ENCODE peak calls at places on chromosomes 12 and 14, in nine cellular contexts. O, M, Q, H, Z, J, P, X and B are unnamed samples.

GRCh38 chr14:73824116-73824515 is 27.5 kb upstream of the PTGR2 start:
- DNase-seq in O (no peak), M (no peak), Q (no peak), H (no peak), Z (no peak), J (no peak), P (no peak), X (no peak), B (no peak)

GRCh38 chr12:20561886-20562285 is 133.2 kb upstream of the SLCO1C1 start:
- DNase-seq in O (peak; percentile 25), M (no peak), Q (no peak), H (no peak), Z (no peak), J (no peak), P (no peak), X (no peak), B (peak; percentile 62)

GRCh38 chr14:22088614-22089359 is 415.2 kb upstream of the OR4E1 start:
- DNase-seq in O (peak; percentile 27), M (no peak), Q (no peak), H (no peak), Z (no peak), J (no peak), P (peak; percentile 4), X (no peak), B (no peak)

GRCh38 chr12:115194448-115194847 is 510.5 kb upstream of the TBX3 start:
- DNase-seq in O (no peak), M (no peak), Q (no peak), H (no peak), Z (no peak), J (no peak), P (no peak), X (peak; percentile 53), B (no peak)

GRCh38 chr12:95083471-95083870 is 10.1 kb upstream of the NR2C1 start:
- DNase-seq in O (peak; percentile 26), M (no peak), Q (no peak), H (no peak), Z (no peak), J (no peak), P (peak; percentile 55), X (no peak), B (peak; percentile 31)

GRCh38 chr14:57066887-57067513 is 201.7 kb downstream of the EXOC5 start:
- DNase-seq in O (peak; percentile 2), M (peak; percentile 82), Q (peak; percentile 57), H (peak; percentile 35), Z (peak; percentile 57), J (peak; percentile 12), P (peak; percentile 0), X (peak; percentile 91), B (peak; percentile 17)

GRCh38 chr12:100229036-100229635 is 28.5 kb downstream of the ACTR6 start:
- DNase-seq in O (peak; percentile 13), M (no peak), Q (no peak), H (peak; percentile 40), Z (no peak), J (peak; percentile 15), P (peak; percentile 5), X (peak; percentile 51), B (no peak)

GRCh38 chr12:122845865-122846621 is 10.8 kb downstream of the HIP1R start:
- DNase-seq in O (no peak), M (no peak), Q (no peak), H (no peak), Z (no peak), J (no peak), P (no peak), X (peak; percentile 44), B (no peak)

GRCh38 chr14:78758333-78758732 is 588.2 kb downstream of the NRXN3 start:
- DNase-seq in O (peak; percentile 17), M (peak; percentile 59), Q (peak; percentile 25), H (peak; percentile 11), Z (peak; percentile 38), J (peak; percentile 4), P (peak; percentile 34), X (peak; percentile 72), B (peak; percentile 36)

GRCh38 chr14:98593361-98593761 is 678.6 kb downstream of the BCL11B start:
- DNase-seq in O (no peak), M (peak; percentile 81), Q (no peak), H (no peak), Z (peak; percentile 75), J (no peak), P (no peak), X (no peak), B (no peak)

GRCh38 chr14:68874746-68875155 is 81.9 kb upstream of the ZFP36L1 start:
- DNase-seq in O (no peak), M (no peak), Q (no peak), H (no peak), Z (no peak), J (peak; percentile 57), P (no peak), X (no peak), B (no peak)

GRCh38 chr12:12048266-12048665 is 22.5 kb upstream of the BCL2L14 start:
- DNase-seq in O (no peak), M (no peak), Q (no peak), H (no peak), Z (no peak), J (no peak), P (no peak), X (peak; percentile 41), B (no peak)

GRCh38 chr12:67482751-67483661 is 165.5 kb upstream of the DYRK2 start:
- DNase-seq in O (peak; percentile 56), M (no peak), Q (no peak), H (no peak), Z (no peak), J (no peak), P (peak; percentile 71), X (no peak), B (peak; percentile 43)

GRCh38 chr12:69097619-69098368 is 141.6 kb upstream of the CPSF6 start:
- DNase-seq in O (no peak), M (no peak), Q (no peak), H (no peak), Z (no peak), J (no peak), P (peak; percentile 86), X (no peak), B (peak; percentile 70)

GRCh38 chr14:66233571-66233970 is 252.6 kb upstream of the CCDC196 start:
- DNase-seq in O (no peak), M (no peak), Q (no peak), H (no peak), Z (no peak), J (no peak), P (no peak), X (no peak), B (no peak)

DNA sequence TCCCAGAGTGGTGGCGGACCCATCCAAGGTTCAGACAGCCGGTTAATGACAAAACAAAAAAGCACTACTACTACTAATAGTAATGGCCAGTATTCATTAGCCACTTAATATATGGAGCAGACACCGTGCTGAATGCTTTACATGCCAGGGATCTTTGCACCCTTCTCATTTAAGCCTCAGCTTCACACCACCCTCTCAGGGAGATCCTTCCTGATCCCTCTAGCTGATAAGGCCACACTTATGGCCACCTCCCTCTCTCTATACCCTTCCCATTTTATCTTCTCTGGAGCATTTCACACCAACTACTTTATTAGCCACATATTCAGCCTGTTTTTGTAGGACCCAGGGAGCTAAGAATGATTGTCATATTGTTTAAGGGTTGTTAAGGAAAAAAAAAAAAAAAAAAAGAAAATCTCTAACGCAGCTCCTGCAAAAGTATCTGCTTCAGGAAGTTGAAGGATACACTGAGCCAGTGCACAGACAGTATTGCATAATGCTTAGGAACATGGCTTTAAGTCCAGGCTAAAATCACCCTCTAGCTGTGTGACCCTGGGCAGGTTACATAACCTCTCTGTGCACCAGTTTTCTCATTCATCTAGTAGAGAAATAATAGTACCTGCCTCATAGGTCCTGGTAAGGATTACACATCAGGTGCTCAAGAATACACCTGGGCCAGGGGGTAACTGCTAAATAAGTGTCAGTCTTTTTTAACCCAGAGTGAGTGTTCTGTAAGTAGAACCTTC is 29.4 kb downstream of the NUAK1 start:
- DNase-seq in O (no peak), M (no peak), Q (no peak), H (no peak), Z (no peak), J (no peak), P (no peak), X (no peak), B (no peak)
- H3K4me1 ChIP-seq in O (peaks cover 37% of the 10 kb centered on the region), M (peaks cover 55% of the 10 kb centered on the region), Q (peaks cover 21% of the 10 kb centered on the region), H (no peaks in the 10 kb centered on the region), Z (peaks cover 73% of the 10 kb centered on the region), J (peaks cover 13% of the 10 kb centered on the region), P (peaks cover 19% of the 10 kb centered on the region), X (peaks cover 56% of the 10 kb centered on the region), B (peaks cover 68% of the 10 kb centered on the region)

DNA sequence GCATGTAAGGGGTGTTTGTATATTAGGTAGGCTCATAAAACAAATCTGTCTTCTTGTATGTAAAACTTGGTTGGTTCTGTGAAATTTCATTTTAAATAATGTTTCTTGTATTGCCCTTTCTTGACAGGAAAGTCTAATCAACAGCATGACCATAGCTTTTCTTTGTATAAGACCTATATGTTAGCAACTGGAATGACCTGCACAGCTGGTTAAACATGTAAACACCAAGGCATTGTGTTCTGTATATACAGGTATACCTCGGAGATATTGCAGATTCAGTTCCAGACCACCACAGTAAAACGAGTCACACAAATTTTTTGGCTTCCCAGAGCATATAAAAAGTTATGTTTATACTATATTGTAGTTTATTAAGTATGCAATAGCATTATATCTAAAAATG is 183.6 kb downstream of the ERC1 start:
- DNase-seq in O (no peak), M (no peak), Q (no peak), H (no peak), Z (no peak), J (no peak), P (no peak), X (no peak), B (no peak)
- H3K9ac ChIP-seq in O (no peak overlapping the region), M (no peak overlapping the region), Q (no peak overlapping the region), H (no peak overlapping the region), Z (no peak overlapping the region), J (no peak overlapping the region), P (no peak overlapping the region), X (no peak overlapping the region), B (no peak overlapping the region)

GRCh38 chr14:61812347-61813100 is 50.3 kb downstream of the SNAPC1 start:
- DNase-seq in O (no peak), M (peak; percentile 72), Q (no peak), H (no peak), Z (peak; percentile 32), J (no peak), P (peak; percentile 7), X (peak; percentile 81), B (peak; percentile 40)

GRCh38 chr14:61813101-61813596 is 50.9 kb downstream of the SNAPC1 start:
- DNase-seq in O (no peak), M (peak; percentile 27), Q (no peak), H (no peak), Z (no peak), J (no peak), P (peak; percentile 1), X (no peak), B (no peak)

GRCh38 chr14:61811882-61812346 is 49.7 kb downstream of the SNAPC1 start:
- DNase-seq in O (no peak), M (no peak), Q (no peak), H (no peak), Z (no peak), J (no peak), P (no peak), X (no peak), B (no peak)
- H3K4me3 ChIP-seq in O (peak overlapping the region; percentile 83), M (peak overlapping the region; percentile 85), Q (peak overlapping the region; percentile 40), H (no peak overlapping the region), Z (peak overlapping the region; percentile 46), J (no peak overlapping the region), P (peak overlapping the region; percentile 10), X (peak overlapping the region; percentile 69), B (peak overlapping the region; percentile 52)

DNA sequence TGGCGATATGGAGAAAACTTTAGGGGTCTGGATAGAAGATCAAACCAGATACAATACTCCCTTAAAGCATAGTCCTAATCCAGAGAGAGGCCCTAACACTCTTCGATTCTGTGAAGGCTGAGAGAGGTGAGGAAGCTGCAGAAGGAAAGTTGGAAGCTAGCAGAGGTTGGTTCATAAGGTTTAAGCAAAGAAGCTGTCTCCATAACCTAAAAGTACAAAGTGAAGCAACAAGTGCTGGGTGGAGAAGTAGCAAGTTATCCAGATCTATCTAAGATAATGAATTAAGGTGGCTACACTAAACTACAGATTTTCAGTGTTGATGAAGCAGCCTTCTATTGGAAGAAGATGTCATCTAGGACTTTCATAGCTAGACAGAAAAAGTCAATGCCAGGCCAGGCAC is 24.6 kb upstream of the MTERF2 start:
- DNase-seq in O (no peak), M (no peak), Q (no peak), H (no peak), Z (no peak), J (no peak), P (no peak), X (no peak), B (no peak)
- H3K4me1 ChIP-seq in O (no peaks in the 10 kb centered on the region), M (no peaks in the 10 kb centered on the region), Q (no peaks in the 10 kb centered on the region), H (no peaks in the 10 kb centered on the region), Z (no peaks in the 10 kb centered on the region), J (peaks cover 5% of the 10 kb centered on the region), P (no peaks in the 10 kb centered on the region), X (no peaks in the 10 kb centered on the region), B (no peaks in the 10 kb centered on the region)